ENCODE peak calls at places on chromosome 11, in six cellular contexts. One of them, this sample, is unnamed.

GRCh38 chr11:108561535-108561991 is 32.0 kb downstream of the EXPH5 start:
- DNase-seq in fibroblast of villous mesenchyme: peak
- DNase-seq in astrocyte: peak
- DNase-seq in AG04450: no peak
- DNase-seq in B cell: no peak
- DNase-seq in right atrium auricular region: no peak
- DNase-seq in this sample: peak

GRCh38 chr11:36116161-36116560 is 172.3 kb downstream of the LDLRAD3 start:
- DNase-seq in fibroblast of villous mesenchyme: no peak
- DNase-seq in astrocyte: no peak
- DNase-seq in AG04450: no peak
- DNase-seq in B cell: no peak
- DNase-seq in right atrium auricular region: no peak
- DNase-seq in this sample: no peak

GRCh38 chr11:32960553-32961164 is 55.0 kb upstream of the DEPDC7 start:
- DNase-seq in fibroblast of villous mesenchyme: peak
- DNase-seq in astrocyte: peak
- DNase-seq in AG04450: peak
- DNase-seq in B cell: peak
- DNase-seq in right atrium auricular region: no peak
- DNase-seq in this sample: no peak

GRCh38 chr11:20672575-20672974 is 3.2 kb downstream of the NELL1 start:
- DNase-seq in fibroblast of villous mesenchyme: no peak
- DNase-seq in astrocyte: no peak
- DNase-seq in AG04450: no peak
- DNase-seq in B cell: no peak
- DNase-seq in right atrium auricular region: no peak
- DNase-seq in this sample: no peak

GRCh38 chr11:115357066-115357465 is 147.1 kb downstream of the CADM1 start:
- DNase-seq in fibroblast of villous mesenchyme: no peak
- DNase-seq in astrocyte: no peak
- DNase-seq in AG04450: no peak
- DNase-seq in B cell: no peak
- DNase-seq in right atrium auricular region: no peak
- DNase-seq in this sample: no peak

GRCh38 chr11:46363455-46363920 is 16.2 kb downstream of the DGKZ start:
- DNase-seq in fibroblast of villous mesenchyme: peak
- DNase-seq in astrocyte: peak
- DNase-seq in AG04450: no peak
- DNase-seq in B cell: no peak
- DNase-seq in right atrium auricular region: peak
- DNase-seq in this sample: no peak

GRCh38 chr11:67648140-67648795 is 2.3 kb downstream of the ACY3 start:
- DNase-seq in fibroblast of villous mesenchyme: no peak
- DNase-seq in astrocyte: no peak
- DNase-seq in AG04450: no peak
- DNase-seq in B cell: peak
- DNase-seq in right atrium auricular region: no peak
- DNase-seq in this sample: no peak

GRCh38 chr11:10181811-10182210 is 112.2 kb downstream of the SBF2 start:
- DNase-seq in fibroblast of villous mesenchyme: peak
- DNase-seq in astrocyte: peak
- DNase-seq in AG04450: no peak
- DNase-seq in B cell: no peak
- DNase-seq in right atrium auricular region: no peak
- DNase-seq in this sample: no peak

GRCh38 chr11:12091957-12092558 is 18.3 kb upstream of the MICAL2 start:
- DNase-seq in fibroblast of villous mesenchyme: peak
- DNase-seq in astrocyte: no peak
- DNase-seq in AG04450: no peak
- DNase-seq in B cell: no peak
- DNase-seq in right atrium auricular region: no peak
- DNase-seq in this sample: no peak

GRCh38 chr11:16381177-16381576 is 24.8 kb upstream of the SOX6 start:
- DNase-seq in fibroblast of villous mesenchyme: no peak
- DNase-seq in astrocyte: no peak
- DNase-seq in AG04450: no peak
- DNase-seq in B cell: no peak
- DNase-seq in right atrium auricular region: no peak
- DNase-seq in this sample: no peak

GRCh38 chr11:120057595-120058581 is 80.0 kb downstream of the TRIM29 start:
- DNase-seq in fibroblast of villous mesenchyme: no peak
- DNase-seq in astrocyte: peak
- DNase-seq in AG04450: no peak
- DNase-seq in B cell: no peak
- DNase-seq in right atrium auricular region: peak
- DNase-seq in this sample: peak

GRCh38 chr11:135075740-135076139 is 663.7 kb upstream of the B3GAT1 start:
- DNase-seq in fibroblast of villous mesenchyme: peak
- DNase-seq in astrocyte: no peak
- DNase-seq in AG04450: no peak
- DNase-seq in B cell: peak
- DNase-seq in right atrium auricular region: no peak
- DNase-seq in this sample: peak

GRCh38 chr11:72524711-72525110 is 90.4 kb upstream of the CLPB start:
- DNase-seq in fibroblast of villous mesenchyme: no peak
- DNase-seq in astrocyte: peak
- DNase-seq in AG04450: no peak
- DNase-seq in B cell: no peak
- DNase-seq in right atrium auricular region: no peak
- DNase-seq in this sample: no peak

GRCh38 chr11:130625907-130626306 is 177.5 kb downstream of the ADAMTS15 start:
- DNase-seq in fibroblast of villous mesenchyme: peak
- DNase-seq in astrocyte: no peak
- DNase-seq in AG04450: no peak
- DNase-seq in B cell: no peak
- DNase-seq in right atrium auricular region: no peak
- DNase-seq in this sample: no peak

GRCh38 chr11:117230981-117231636 is 764 bp downstream of the PCSK7 start:
- DNase-seq in fibroblast of villous mesenchyme: no peak
- DNase-seq in astrocyte: no peak
- DNase-seq in AG04450: no peak
- DNase-seq in B cell: no peak
- DNase-seq in right atrium auricular region: no peak
- DNase-seq in this sample: no peak

GRCh38 chr11:8809605-8810272 is 101.2 kb upstream of the AKIP1 start:
- DNase-seq in fibroblast of villous mesenchyme: peak
- DNase-seq in astrocyte: no peak
- DNase-seq in AG04450: no peak
- DNase-seq in B cell: no peak
- DNase-seq in right atrium auricular region: no peak
- DNase-seq in this sample: no peak

GRCh38 chr11:62707277-62707771 is at the start of the genes BSCL2 and GNG3:
- DNase-seq in fibroblast of villous mesenchyme: no peak
- DNase-seq in astrocyte: no peak
- DNase-seq in AG04450: no peak
- DNase-seq in B cell: peak
- DNase-seq in right atrium auricular region: no peak
- DNase-seq in this sample: no peak

GRCh38 chr11:102097175-102097574 is 13.1 kb upstream of the YAP1 start:
- DNase-seq in fibroblast of villous mesenchyme: no peak
- DNase-seq in astrocyte: no peak
- DNase-seq in AG04450: no peak
- DNase-seq in B cell: no peak
- DNase-seq in right atrium auricular region: peak
- DNase-seq in this sample: no peak

GRCh38 chr11:123562166-123562565 is 92.3 kb downstream of the SCN3B start:
- DNase-seq in fibroblast of villous mesenchyme: no peak
- DNase-seq in astrocyte: no peak
- DNase-seq in AG04450: no peak
- DNase-seq in B cell: no peak
- DNase-seq in right atrium auricular region: no peak
- DNase-seq in this sample: no peak

GRCh38 chr11:88281317-88281712 is 56.2 kb downstream of the CTSC start:
- DNase-seq in fibroblast of villous mesenchyme: no peak
- DNase-seq in astrocyte: no peak
- DNase-seq in AG04450: no peak
- DNase-seq in B cell: no peak
- DNase-seq in right atrium auricular region: no peak
- DNase-seq in this sample: no peak
- TF ChIP-seq CTCF in fibroblast of villous mesenchyme: peak
- TF ChIP-seq CTCF in astrocyte: no peak
- TF ChIP-seq CTCF in AG04450: no peak
- TF ChIP-seq CTCF in B cell: no peak
- TF ChIP-seq CTCF in right atrium auricular region: no peak
- TF ChIP-seq CTCF in this sample: no peak

GRCh38 chr11:335779-336665 is 15.4 kb upstream of the IFITM3 start:
- DNase-seq in fibroblast of villous mesenchyme: peak
- DNase-seq in astrocyte: no peak
- DNase-seq in AG04450: no peak
- DNase-seq in B cell: no peak
- DNase-seq in right atrium auricular region: no peak
- DNase-seq in this sample: no peak
- TF ChIP-seq CTCF in fibroblast of villous mesenchyme: no peak
- TF ChIP-seq CTCF in astrocyte: no peak
- TF ChIP-seq CTCF in AG04450: no peak
- TF ChIP-seq CTCF in B cell: no peak
- TF ChIP-seq CTCF in right atrium auricular region: no peak
- TF ChIP-seq CTCF in this sample: no peak

GRCh38 chr11:109939176-109939810 is 153.9 kb upstream of the ZC3H12C start:
- DNase-seq in fibroblast of villous mesenchyme: peak
- DNase-seq in astrocyte: peak
- DNase-seq in AG04450: peak
- DNase-seq in B cell: no peak
- DNase-seq in right atrium auricular region: no peak
- DNase-seq in this sample: no peak
- TF ChIP-seq CTCF in fibroblast of villous mesenchyme: peak
- TF ChIP-seq CTCF in astrocyte: peak
- TF ChIP-seq CTCF in AG04450: peak
- TF ChIP-seq CTCF in B cell: no peak
- TF ChIP-seq CTCF in right atrium auricular region: peak
- TF ChIP-seq CTCF in this sample: peak

GRCh38 chr11:15212876-15213275 is 98.2 kb downstream of the INSC start:
- DNase-seq in fibroblast of villous mesenchyme: no peak
- DNase-seq in astrocyte: no peak
- DNase-seq in AG04450: no peak
- DNase-seq in B cell: no peak
- DNase-seq in right atrium auricular region: no peak
- DNase-seq in this sample: no peak

GRCh38 chr11:15213471-15214231 is 98.9 kb downstream of the INSC start:
- DNase-seq in fibroblast of villous mesenchyme: no peak
- DNase-seq in astrocyte: no peak
- DNase-seq in AG04450: no peak
- DNase-seq in B cell: no peak
- DNase-seq in right atrium auricular region: no peak
- DNase-seq in this sample: no peak

GRCh38 chr11:15216678-15217077 is 102.0 kb downstream of the INSC start:
- DNase-seq in fibroblast of villous mesenchyme: no peak
- DNase-seq in astrocyte: no peak
- DNase-seq in AG04450: no peak
- DNase-seq in B cell: peak
- DNase-seq in right atrium auricular region: no peak
- DNase-seq in this sample: no peak
- TF ChIP-seq CTCF in fibroblast of villous mesenchyme: peak
- TF ChIP-seq CTCF in astrocyte: no peak
- TF ChIP-seq CTCF in AG04450: peak
- TF ChIP-seq CTCF in B cell: no peak
- TF ChIP-seq CTCF in right atrium auricular region: no peak
- TF ChIP-seq CTCF in this sample: peak